ENCODE peak calls at places on chromosome 7, in seven cellular contexts. V is body of pancreas, R is right lobe of liver, U is HCT116, O is upper lobe of left lung, L is ovary, J is IMR-90. K is an unnamed sample. For H3K9me3, the result is how much of the 10 kb centered on the place peaks cover.

GRCh38 chr7:23218196-23218595 is 28.4 kb upstream of the GPNMB start:
- DNase-seq in V (no peak), R (no peak), U (no peak), O (no peak), L (no peak), J (no peak), K (no peak)

GRCh38 chr7:51121945-51122425 is 194.6 kb downstream of the COBL start:
- DNase-seq in O (no peak), J (no peak), R (no peak), L (no peak), V (peak), U (no peak), K (peak)

GRCh38 chr7:64890761-64891666 is 12.1 kb upstream of the ZNF273 start:
- DNase-seq in R (no peak), U (no peak), L (no peak), J (no peak), O (no peak), V (peak), K (no peak)

GRCh38 chr7:124992881-124993562 is 63.4 kb upstream of the POT1 start:
- DNase-seq in U (no peak), V (peak), J (peak), L (no peak), R (no peak), O (no peak), K (no peak)

GRCh38 chr7:67918158-67918557 is 921.5 kb downstream of the TYW1 start:
- DNase-seq in R (no peak), L (no peak), U (no peak), V (no peak), O (no peak), J (no peak), K (no peak)

GRCh38 chr7:34320412-34320811 is 337.6 kb upstream of the NPSR1 start:
- DNase-seq in R (no peak), O (peak), U (no peak), L (no peak), V (no peak), J (no peak), K (no peak)

GRCh38 chr7:110940756-110941155 is 150.2 kb upstream of the LRRN3 start:
- DNase-seq in J (peak), U (no peak), V (no peak), L (no peak), R (no peak), O (no peak), K (no peak)

GRCh38 chr7:91351374-91351773 is 87.1 kb downstream of the FZD1 start:
- DNase-seq in U (no peak), L (no peak), J (peak), R (no peak), O (no peak), V (no peak), K (no peak)

GRCh38 chr7:5500056-5500776 is 76.6 kb upstream of the TNRC18 start:
- DNase-seq in J (peak), U (no peak), V (no peak), R (no peak), O (peak), L (no peak), K (no peak)

GRCh38 chr7:30699706-30700495 is 17.6 kb upstream of the CRHR2 start:
- DNase-seq in J (no peak), L (no peak), V (no peak), U (no peak), O (peak), R (no peak), K (no peak)

GRCh38 chr7:30705008-30705407 is 22.8 kb upstream of the CRHR2 start:
- DNase-seq in J (no peak), U (no peak), V (no peak), L (no peak), O (no peak), R (no peak), K (no peak)

GRCh38 chr7:30700941-30701340 is 18.7 kb upstream of the CRHR2 start:
- DNase-seq in O (no peak), U (no peak), L (no peak), V (no peak), J (no peak), R (no peak), K (no peak)

GRCh38 chr7:30703756-30704155 is 21.5 kb upstream of the CRHR2 start:
- DNase-seq in V (no peak), J (no peak), R (no peak), L (no peak), U (no peak), O (no peak), K (no peak)

DNA sequence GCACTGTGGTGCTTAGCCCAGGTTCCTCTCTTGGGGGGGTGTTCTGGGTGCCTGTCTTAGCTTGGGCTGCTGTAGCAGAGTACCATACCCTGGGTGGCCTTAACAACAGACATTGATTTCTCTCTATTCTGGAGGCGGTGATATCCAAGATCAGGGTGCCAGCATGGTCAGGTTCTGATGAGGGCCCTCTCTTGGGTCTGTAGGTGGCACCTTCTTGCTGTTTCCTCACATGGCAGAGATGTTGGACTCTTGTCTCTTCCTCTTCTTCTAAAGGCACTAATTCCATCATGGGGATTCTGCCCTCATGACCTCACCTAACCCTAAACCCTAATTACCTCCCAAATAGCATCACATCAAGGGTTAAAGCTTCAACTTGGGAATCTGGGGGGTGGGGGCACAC is 19.9 kb upstream of the CRHR2 start:
- DNase-seq in U (no peak), V (no peak), R (no peak), J (no peak), L (no peak), O (no peak), K (no peak)
- TF ChIP-seq CTCF in U (peak), V (no peak), R (no peak), J (no peak), L (no peak), O (no peak), K (no peak)

DNA sequence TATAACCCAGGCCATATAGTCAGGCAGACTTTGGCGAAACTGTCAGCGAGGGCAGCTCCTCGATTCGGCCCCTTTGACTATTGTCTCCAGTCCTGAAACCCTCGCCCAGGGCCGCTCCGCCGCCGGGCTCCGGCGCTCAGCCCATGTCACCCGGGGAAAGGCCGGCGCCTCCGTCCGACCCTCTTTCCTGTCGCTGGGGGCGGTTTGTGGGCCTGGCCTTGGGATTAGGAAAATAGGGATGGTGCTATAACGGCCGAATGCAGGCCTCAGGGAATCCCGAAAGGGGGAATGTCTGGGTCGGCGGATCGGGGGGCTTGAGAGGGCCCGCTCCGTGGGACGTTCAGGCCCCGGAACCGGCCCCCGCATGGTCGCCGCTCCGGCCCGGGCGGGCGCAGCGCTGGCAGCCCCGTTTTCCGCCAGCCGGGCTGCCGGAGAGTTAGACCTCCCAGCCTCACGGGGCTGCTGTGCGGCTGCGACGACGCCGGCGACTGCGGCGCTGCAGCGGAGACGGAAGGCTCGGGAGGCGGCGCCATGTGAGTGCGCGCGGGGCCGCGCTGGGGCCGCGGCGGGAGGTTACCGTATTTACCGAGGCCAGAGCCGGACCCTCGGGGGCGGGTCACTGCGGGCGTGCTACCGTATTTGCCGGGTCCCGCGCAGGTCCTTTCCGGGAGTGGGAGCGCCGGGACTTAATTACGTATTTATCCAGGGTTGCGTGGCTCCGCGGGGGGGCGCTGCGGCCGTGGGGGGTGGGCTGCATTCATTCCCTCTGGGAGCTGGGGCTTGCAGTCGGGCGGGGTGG is 25.9 kb downstream of the ZNF775 start:
- DNase-seq in J (peak), O (peak), V (peak), L (peak), U (peak), R (peak), K (peak)
- TF ChIP-seq POLR2A in J (peak), O (no peak), V (peak), L (peak), U (peak), R (peak), K (peak)

DNA sequence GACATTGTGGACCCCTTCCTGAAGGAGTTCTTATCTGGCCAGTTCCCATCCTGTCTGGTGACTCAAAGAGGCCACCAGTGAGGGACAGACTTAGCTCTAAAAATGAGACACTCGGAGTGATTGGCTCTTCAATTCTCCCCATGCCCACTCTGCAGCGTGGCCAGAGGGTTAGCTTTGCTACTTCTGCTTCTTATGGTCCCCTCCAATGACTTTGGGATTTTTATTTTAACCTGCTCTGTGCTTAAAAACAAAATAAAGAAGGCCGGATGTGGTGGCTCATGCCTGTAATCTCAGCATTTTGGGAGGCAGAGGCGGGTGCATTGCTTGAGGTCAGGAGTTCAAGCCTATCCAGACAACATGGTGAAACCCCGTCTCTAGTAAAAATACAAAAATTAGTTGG is 573.0 kb upstream of the AUTS2 start:
- DNase-seq in J (no peak), O (no peak), V (no peak), R (no peak), L (no peak), U (no peak), K (no peak)
- H3K9me3 ChIP-seq in J (under half), O (under half), V (under half), R (under half), L (under half), U (under half), K (under half)

GRCh38 chr7:44353668-44354067 is 28.3 kb upstream of the CAMK2B start:
- DNase-seq in J (no peak), L (no peak), R (no peak), O (no peak), U (no peak), V (no peak), K (no peak)

GRCh38 chr7:44346063-44346462 is 20.7 kb upstream of the CAMK2B start:
- DNase-seq in L (no peak), J (no peak), R (no peak), O (no peak), U (no peak), V (no peak), K (no peak)

GRCh38 chr7:44348851-44349781 is 23.7 kb upstream of the CAMK2B start:
- DNase-seq in L (no peak), O (no peak), J (no peak), U (no peak), V (no peak), R (no peak), K (no peak)

GRCh38 chr7:44347546-44348114 is 22.2 kb upstream of the CAMK2B start:
- DNase-seq in J (no peak), R (no peak), U (no peak), V (no peak), O (no peak), L (no peak), K (no peak)

GRCh38 chr7:44348300-44348699 is 22.9 kb upstream of the CAMK2B start:
- DNase-seq in O (no peak), U (peak), V (no peak), R (no peak), J (peak), L (no peak), K (no peak)
- TF ChIP-seq CTCF in O (no peak), U (peak), V (no peak), R (peak), J (peak), L (no peak), K (no peak)

K was measured in uterus.